ENCODE peak calls at places on chromosomes 3 and 15, in five cellular contexts. C, D, S, G and L are unnamed samples.

GRCh38 chr15:85625431-85625830 is 169.3 kb downstream of the KLHL25 start:
- DNase-seq in C (no peak), D (no peak), S (no peak), G (no peak), L (no peak)

GRCh38 chr15:31279221-31280036 is 47.2 kb upstream of the KLF13 start:
- DNase-seq in S (peak; percentile 81), D (no peak), C (no peak), G (no peak), L (no peak)

GRCh38 chr15:51936119-51936478 is 35.5 kb downstream of the LEO1 start:
- DNase-seq in S (no peak), C (no peak), D (no peak), G (no peak), L (no peak)

GRCh38 chr3:47444103-47444502 is 31.6 kb downstream of the SCAP start:
- DNase-seq in C (no peak), D (no peak), G (no peak), S (no peak), L (no peak)

GRCh38 chr15:90872481-90873184 is 4.2 kb downstream of the FURIN start:
- DNase-seq in G (no peak), C (peak; percentile 86), S (no peak), D (no peak), L (peak; percentile 23)

GRCh38 chr3:5846271-5846670 is 658.8 kb downstream of the EDEM1 start:
- DNase-seq in G (no peak), C (no peak), S (no peak), D (no peak), L (no peak)

GRCh38 chr15:63203451-63204090 is 14.2 kb downstream of the RAB8B start:
- DNase-seq in D (no peak), C (peak; percentile 33), G (no peak), S (no peak), L (no peak)

GRCh38 chr3:33544126-33544525 is 103.9 kb upstream of the UBP1 start:
- DNase-seq in C (no peak), S (no peak), D (no peak), G (no peak), L (no peak)

GRCh38 chr3:147377412-147378185 is 28.7 kb downstream of the ZIC4 start:
- DNase-seq in C (no peak), D (no peak), G (no peak), S (no peak), L (no peak)

GRCh38 chr15:64527263-64527984 is 67.0 kb downstream of the ZNF609 start:
- DNase-seq in S (no peak), C (peak; percentile 69), G (no peak), D (peak; percentile 21), L (no peak)

GRCh38 chr3:52216585-52217408 is 8.6 kb downstream of the TLR9 start:
- DNase-seq in S (no peak), C (peak; percentile 97), D (peak; percentile 63), G (peak; percentile 76), L (no peak)

GRCh38 chr3:140128217-140129137 is 193.5 kb downstream of the CLSTN2 start:
- DNase-seq in S (peak; percentile 93), D (peak; percentile 4), C (no peak), G (peak; percentile 55), L (peak; percentile 66)

GRCh38 chr3:13189639-13190375 is 116.6 kb upstream of the IQSEC1 start:
- DNase-seq in G (no peak), C (peak; percentile 84), S (no peak), D (no peak), L (no peak)

GRCh38 chr3:106302451-106303221 is 433.8 kb upstream of the CBLB start:
- DNase-seq in D (no peak), G (no peak), S (no peak), C (no peak), L (peak; percentile 59)

GRCh38 chr15:61890106-61890505 is 170.1 kb downstream of the VPS13C start:
- DNase-seq in S (no peak), D (no peak), G (no peak), C (no peak), L (no peak)

GRCh38 chr3:197165890-197166289 is 132.5 kb downstream of the DLG1 start:
- DNase-seq in D (no peak), S (no peak), G (no peak), C (no peak), L (no peak)

GRCh38 chr3:178397836-178398235 is 138.4 kb upstream of the KCNMB2 start:
- DNase-seq in S (no peak), D (no peak), G (no peak), C (no peak), L (no peak)

GRCh38 chr15:31031471-31032064 is 40.1 kb upstream of the MTMR10 start:
- DNase-seq in C (peak; percentile 44), S (no peak), G (no peak), D (no peak), L (no peak)

GRCh38 chr3:28150465-28151206 is 90.8 kb upstream of the CMC1 start:
- DNase-seq in C (no peak), S (no peak), D (peak; percentile 35), G (no peak), L (no peak)

GRCh38 chr15:77029166-77030041 is 34.5 kb downstream of the PSTPIP1 start:
- DNase-seq in D (no peak), S (no peak), C (no peak), G (no peak), L (no peak)

GRCh38 chr3:190183121-190183520 is 62.4 kb upstream of the P3H2 start:
- DNase-seq in G (peak; percentile 60), D (peak; percentile 80), S (no peak), C (peak; percentile 90), L (no peak)

GRCh38 chr3:107676469-107677309 is 153.9 kb downstream of the BBX start:
- DNase-seq in G (peak; percentile 50), C (peak; percentile 34), D (no peak), S (peak; percentile 68), L (peak; percentile 60)

GRCh38 chr3:187104342-187104741 is 35.0 kb downstream of the RPL39L start:
- DNase-seq in D (no peak), C (no peak), G (no peak), S (no peak), L (no peak)

GRCh38 chr3:174937488-174937887 is 78.4 kb downstream of the NAALADL2 start:
- DNase-seq in S (no peak), D (peak; percentile 61), G (no peak), C (no peak), L (no peak)

GRCh38 chr3:72386322-72386721 is 461.9 kb downstream of the SHQ1 start:
- DNase-seq in C (no peak), D (no peak), S (no peak), G (no peak), L (no peak)

GRCh38 chr3:137035631-137036030 is 77.8 kb downstream of the IL20RB start:
- DNase-seq in C (no peak), S (no peak), G (peak; percentile 10), D (no peak), L (peak; percentile 61)

GRCh38 chr3:65948833-65949573 is 89.7 kb downstream of the MAGI1 start:
- DNase-seq in D (no peak), G (no peak), S (no peak), C (no peak), L (no peak)

GRCh38 chr3:11465744-11466611 is 177.7 kb downstream of the VGLL4 start:
- DNase-seq in S (no peak), G (no peak), D (peak; percentile 95), C (no peak), L (no peak)

GRCh38 chr3:54856271-54856670 is 71.6 kb downstream of the LRTM1 start:
- DNase-seq in C (no peak), S (no peak), G (no peak), D (no peak), L (no peak)

GRCh38 chr3:194167480-194167862 is 31.5 kb downstream of the HES1 start:
- DNase-seq in D (no peak), G (no peak), C (no peak), S (no peak), L (no peak)

GRCh38 chr3:114838025-114838424 is 309.1 kb downstream of the ZBTB20 start:
- DNase-seq in G (no peak), S (no peak), D (no peak), C (no peak), L (no peak)